ENCODE peak calls at places on chromosome 3, in ten cellular contexts. P is activated gamma-delta T cell treated with Interleukin-2 at 50 U/mL for 16 hours; F is AG04450; G is amniotic stem cell; C is HL-60; M is B cell; L is RPMI8226; Z is stimulated activated CD4-positive, alpha-beta T cell treated with anti-CD3 and anti-CD28 coated beads, Interleukin-12 subunit alpha, Interleukin-12 subunit beta, amount 100 ng/mL, for 48 hours; H is AG08396; J is retina. K is an unnamed sample.

GRCh38 chr3:132561003-132561402 is 36.1 kb upstream of the ACKR4 start:
- DNase-seq in P (no peak), F (no peak), G (no peak), C (no peak), M (no peak), L (no peak), Z (no peak), H (no peak), J (no peak), K (no peak)

GRCh38 chr3:126540342-126540849 is 16.4 kb downstream of the CHST13 start:
- DNase-seq in P (no peak), F (peak; percentile 81), G (peak; percentile 85), C (peak; percentile 85), M (peak; percentile 23), L (peak; percentile 85), Z (no peak), H (peak; percentile 92), J (no peak), K (no peak)

GRCh38 chr3:170644711-170645110 is 58.8 kb upstream of the SLC7A14 start:
- DNase-seq in P (no peak), F (no peak), G (no peak), C (no peak), M (no peak), L (no peak), Z (no peak), H (no peak), J (no peak), K (peak; percentile 73)

GRCh38 chr3:53675022-53675697 is 171.1 kb downstream of the CHDH start:
- DNase-seq in P (no peak), F (no peak), G (no peak), C (no peak), M (no peak), L (no peak), Z (no peak), H (no peak), J (no peak), K (no peak)

GRCh38 chr3:48897401-48898376 is 993 bp downstream of the SLC25A20 start:
- DNase-seq in P (no peak), F (no peak), G (no peak), C (peak; percentile 25), M (no peak), L (peak; percentile 42), Z (no peak), H (no peak), J (no peak), K (no peak)

GRCh38 chr3:116443096-116443793 is 2.0 kb downstream of the LSAMP start:
- DNase-seq in P (no peak), F (no peak), G (no peak), C (no peak), M (no peak), L (no peak), Z (no peak), H (no peak), J (peak; percentile 30), K (peak; percentile 29)

GRCh38 chr3:142007710-142008399 is 131.4 kb downstream of the ATP1B3 start:
- DNase-seq in P (no peak), F (no peak), G (no peak), C (no peak), M (no peak), L (no peak), Z (no peak), H (no peak), J (peak; percentile 18), K (peak; percentile 10)

GRCh38 chr3:165643433-165643824 is 193.8 kb downstream of the BCHE start:
- DNase-seq in P (no peak), F (peak; percentile 6), G (no peak), C (no peak), M (no peak), L (peak; percentile 48), Z (no peak), H (peak; percentile 54), J (no peak), K (no peak)

GRCh38 chr3:14907043-14907966 is 40.1 kb upstream of the NR2C2 start:
- DNase-seq in P (no peak), F (no peak), G (no peak), C (no peak), M (no peak), L (peak; percentile 81), Z (no peak), H (no peak), J (no peak), K (no peak)